ENCODE peak calls at places on chromosomes 11 and 22, in seven cellular contexts. One of them, this sample, is unnamed. For H3K9me3, the result is how much of the 10 kb centered on the place peaks cover.

GRCh38 chr11:116782728-116783127 is 5.1 kb downstream of the ZPR1 start:
- DNase-seq in ovary: no peak
- DNase-seq in CD4-positive, CD25-positive, alpha-beta regulatory T cell: no peak
- DNase-seq in iPS DF 6.9: no peak
- DNase-seq in transverse colon: no peak
- DNase-seq in adrenal gland: no peak
- DNase-seq in thyroid gland: no peak
- DNase-seq in this sample: no peak

GRCh38 chr11:67441082-67441683 is 2.1 kb downstream of the CORO1B start:
- DNase-seq in thyroid gland: no peak
- DNase-seq in ovary: peak
- DNase-seq in iPS DF 6.9: no peak
- DNase-seq in adrenal gland: no peak
- DNase-seq in transverse colon: no peak
- DNase-seq in CD4-positive, CD25-positive, alpha-beta regulatory T cell: peak
- DNase-seq in this sample: no peak

GRCh38 chr22:23077627-23078461 is 7.5 kb downstream of the GNAZ start:
- DNase-seq in adrenal gland: peak
- DNase-seq in iPS DF 6.9: no peak
- DNase-seq in ovary: no peak
- DNase-seq in transverse colon: no peak
- DNase-seq in CD4-positive, CD25-positive, alpha-beta regulatory T cell: no peak
- DNase-seq in thyroid gland: no peak
- DNase-seq in this sample: no peak

GRCh38 chr11:62875698-62876483 is 4.8 kb upstream of the SLC3A2 start:
- DNase-seq in thyroid gland: no peak
- DNase-seq in transverse colon: no peak
- DNase-seq in iPS DF 6.9: no peak
- DNase-seq in ovary: no peak
- DNase-seq in adrenal gland: no peak
- DNase-seq in CD4-positive, CD25-positive, alpha-beta regulatory T cell: no peak
- DNase-seq in this sample: no peak

GRCh38 chr22:20086101-20086599 is 6.1 kb downstream of the DGCR8 start:
- DNase-seq in thyroid gland: no peak
- DNase-seq in adrenal gland: no peak
- DNase-seq in ovary: no peak
- DNase-seq in transverse colon: no peak
- DNase-seq in iPS DF 6.9: no peak
- DNase-seq in CD4-positive, CD25-positive, alpha-beta regulatory T cell: no peak
- DNase-seq in this sample: no peak

GRCh38 chr11:44777537-44778199 is 50.9 kb downstream of the TSPAN18 start:
- DNase-seq in adrenal gland: peak
- DNase-seq in transverse colon: no peak
- DNase-seq in ovary: no peak
- DNase-seq in thyroid gland: no peak
- DNase-seq in CD4-positive, CD25-positive, alpha-beta regulatory T cell: no peak
- DNase-seq in iPS DF 6.9: no peak
- DNase-seq in this sample: peak

GRCh38 chr11:116980136-116980793 is 118.0 kb downstream of the SIK3 start:
- DNase-seq in transverse colon: no peak
- DNase-seq in adrenal gland: no peak
- DNase-seq in ovary: no peak
- DNase-seq in CD4-positive, CD25-positive, alpha-beta regulatory T cell: no peak
- DNase-seq in iPS DF 6.9: no peak
- DNase-seq in thyroid gland: no peak
- DNase-seq in this sample: no peak

GRCh38 chr22:31250740-31251330 is 38.7 kb downstream of the LIMK2 start:
- DNase-seq in CD4-positive, CD25-positive, alpha-beta regulatory T cell: no peak
- DNase-seq in iPS DF 6.9: no peak
- DNase-seq in thyroid gland: no peak
- DNase-seq in ovary: no peak
- DNase-seq in transverse colon: no peak
- DNase-seq in adrenal gland: no peak
- DNase-seq in this sample: no peak

GRCh38 chr22:31148953-31149627 is 8.8 kb upstream of the PLA2G3 start:
- DNase-seq in ovary: peak
- DNase-seq in iPS DF 6.9: peak
- DNase-seq in CD4-positive, CD25-positive, alpha-beta regulatory T cell: peak
- DNase-seq in adrenal gland: peak
- DNase-seq in transverse colon: peak
- DNase-seq in thyroid gland: peak
- DNase-seq in this sample: no peak

GRCh38 chr11:117820071-117820470 is 4.5 kb downstream of the FXYD2 start:
- DNase-seq in CD4-positive, CD25-positive, alpha-beta regulatory T cell: no peak
- DNase-seq in adrenal gland: no peak
- DNase-seq in thyroid gland: peak
- DNase-seq in transverse colon: peak
- DNase-seq in iPS DF 6.9: no peak
- DNase-seq in ovary: no peak
- DNase-seq in this sample: no peak

GRCh38 chr11:42647993-42648392 is 663.8 kb upstream of the API5 start:
- DNase-seq in CD4-positive, CD25-positive, alpha-beta regulatory T cell: no peak
- DNase-seq in transverse colon: no peak
- DNase-seq in thyroid gland: no peak
- DNase-seq in adrenal gland: no peak
- DNase-seq in iPS DF 6.9: no peak
- DNase-seq in ovary: no peak
- DNase-seq in this sample: no peak

GRCh38 chr11:110991621-110992355 is 253.7 kb upstream of the POU2AF2 start:
- DNase-seq in transverse colon: no peak
- DNase-seq in iPS DF 6.9: no peak
- DNase-seq in adrenal gland: no peak
- DNase-seq in thyroid gland: peak
- DNase-seq in ovary: no peak
- DNase-seq in CD4-positive, CD25-positive, alpha-beta regulatory T cell: no peak
- DNase-seq in this sample: no peak

GRCh38 chr11:111494040-111494439 is 18.1 kb downstream of the BTG4 start:
- DNase-seq in ovary: no peak
- DNase-seq in thyroid gland: no peak
- DNase-seq in transverse colon: no peak
- DNase-seq in adrenal gland: no peak
- DNase-seq in CD4-positive, CD25-positive, alpha-beta regulatory T cell: no peak
- DNase-seq in iPS DF 6.9: no peak
- DNase-seq in this sample: no peak

GRCh38 chr11:65700377-65700776 is 11.7 kb upstream of the KAT5 start:
- DNase-seq in thyroid gland: no peak
- DNase-seq in iPS DF 6.9: no peak
- DNase-seq in adrenal gland: no peak
- DNase-seq in ovary: no peak
- DNase-seq in CD4-positive, CD25-positive, alpha-beta regulatory T cell: no peak
- DNase-seq in transverse colon: no peak
- DNase-seq in this sample: no peak

GRCh38 chr22:49929553-49929979 is 11.1 kb downstream of the CRELD2 start:
- DNase-seq in CD4-positive, CD25-positive, alpha-beta regulatory T cell: peak
- DNase-seq in ovary: peak
- DNase-seq in transverse colon: peak
- DNase-seq in thyroid gland: peak
- DNase-seq in adrenal gland: no peak
- DNase-seq in iPS DF 6.9: no peak
- DNase-seq in this sample: no peak

GRCh38 chr11:75954039-75954438 is 139.0 kb downstream of the UVRAG start:
- DNase-seq in ovary: no peak
- DNase-seq in adrenal gland: no peak
- DNase-seq in transverse colon: no peak
- DNase-seq in CD4-positive, CD25-positive, alpha-beta regulatory T cell: no peak
- DNase-seq in thyroid gland: no peak
- DNase-seq in iPS DF 6.9: no peak
- DNase-seq in this sample: no peak

GRCh38 chr11:102836290-102836875 is 7.0 kb downstream of the MMP3 start:
- DNase-seq in iPS DF 6.9: no peak
- DNase-seq in transverse colon: no peak
- DNase-seq in thyroid gland: no peak
- DNase-seq in ovary: no peak
- DNase-seq in adrenal gland: no peak
- DNase-seq in CD4-positive, CD25-positive, alpha-beta regulatory T cell: no peak
- DNase-seq in this sample: no peak

GRCh38 chr11:74929431-74930363 is 19.2 kb downstream of the XRRA1 start:
- DNase-seq in ovary: peak
- DNase-seq in thyroid gland: peak
- DNase-seq in transverse colon: peak
- DNase-seq in adrenal gland: peak
- DNase-seq in iPS DF 6.9: peak
- DNase-seq in CD4-positive, CD25-positive, alpha-beta regulatory T cell: peak
- DNase-seq in this sample: peak

GRCh38 chr11:105230586-105230985 is 91.0 kb upstream of the CARD18 start:
- DNase-seq in transverse colon: no peak
- DNase-seq in ovary: no peak
- DNase-seq in thyroid gland: no peak
- DNase-seq in CD4-positive, CD25-positive, alpha-beta regulatory T cell: no peak
- DNase-seq in adrenal gland: no peak
- DNase-seq in iPS DF 6.9: no peak
- DNase-seq in this sample: no peak

GRCh38 chr22:41539146-41540005 is 4.9 kb downstream of the POLR3H start:
- DNase-seq in CD4-positive, CD25-positive, alpha-beta regulatory T cell: no peak
- DNase-seq in adrenal gland: no peak
- DNase-seq in ovary: no peak
- DNase-seq in iPS DF 6.9: no peak
- DNase-seq in thyroid gland: no peak
- DNase-seq in transverse colon: no peak
- DNase-seq in this sample: no peak

GRCh38 chr11:109808569-109808968 is 284.6 kb upstream of the ZC3H12C start:
- DNase-seq in thyroid gland: no peak
- DNase-seq in ovary: no peak
- DNase-seq in iPS DF 6.9: no peak
- DNase-seq in adrenal gland: no peak
- DNase-seq in transverse colon: no peak
- DNase-seq in CD4-positive, CD25-positive, alpha-beta regulatory T cell: no peak
- DNase-seq in this sample: no peak

DNA sequence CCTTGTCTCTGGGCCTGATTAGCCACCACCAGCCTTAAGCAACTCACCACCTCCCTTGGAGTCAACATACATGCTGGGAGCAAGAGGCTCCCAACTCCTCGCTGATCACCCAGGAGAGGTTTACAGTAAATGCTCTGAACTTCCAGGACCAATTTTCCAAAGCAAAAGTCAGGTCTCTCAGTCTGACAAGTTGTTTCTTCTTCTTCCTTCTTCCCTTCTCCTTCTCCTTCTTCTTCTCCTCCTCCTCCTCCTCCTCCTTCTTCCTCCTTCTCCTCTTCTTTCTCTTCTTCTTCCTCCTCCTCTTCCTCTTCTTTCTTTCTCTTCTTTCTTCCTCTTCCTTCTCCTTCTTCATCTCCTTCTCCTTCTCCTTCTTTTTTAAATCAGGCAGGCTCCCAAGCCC is 148.2 kb downstream of the NECTIN1 start:
- DNase-seq in adrenal gland: no peak
- DNase-seq in ovary: no peak
- DNase-seq in transverse colon: no peak
- DNase-seq in CD4-positive, CD25-positive, alpha-beta regulatory T cell: no peak
- DNase-seq in thyroid gland: no peak
- DNase-seq in iPS DF 6.9: no peak
- DNase-seq in this sample: no peak
- H3K9me3 ChIP-seq in adrenal gland: under half
- H3K9me3 ChIP-seq in ovary: under half
- H3K9me3 ChIP-seq in transverse colon: under half
- H3K9me3 ChIP-seq in CD4-positive, CD25-positive, alpha-beta regulatory T cell: under half
- H3K9me3 ChIP-seq in thyroid gland: under half
- H3K9me3 ChIP-seq in iPS DF 6.9: under half
- H3K9me3 ChIP-seq in this sample: under half

DNA sequence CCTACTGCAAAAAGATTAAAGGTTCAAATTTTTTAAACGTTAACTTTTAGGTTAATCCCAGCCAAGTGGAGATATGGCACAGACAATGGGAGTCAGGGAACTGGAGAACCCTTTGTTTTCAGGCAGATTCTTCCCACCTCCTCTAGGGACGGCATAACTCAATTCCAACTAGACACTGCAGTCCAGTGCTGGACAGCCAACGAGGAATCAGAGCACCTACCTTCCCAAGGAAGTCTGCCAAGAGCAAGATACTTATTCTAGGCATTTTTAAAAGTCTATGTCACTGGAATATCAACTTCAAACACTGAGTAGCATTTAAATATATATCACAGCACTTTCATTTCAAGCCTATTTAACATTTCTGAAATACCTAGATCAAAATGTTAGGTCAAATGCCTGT is 7.3 kb downstream of the CADM1 start:
- DNase-seq in thyroid gland: no peak
- DNase-seq in ovary: no peak
- DNase-seq in transverse colon: no peak
- DNase-seq in iPS DF 6.9: no peak
- DNase-seq in CD4-positive, CD25-positive, alpha-beta regulatory T cell: no peak
- DNase-seq in adrenal gland: no peak
- DNase-seq in this sample: no peak
- H3K27ac ChIP-seq in thyroid gland: no peak
- H3K27ac ChIP-seq in ovary: no peak
- H3K27ac ChIP-seq in transverse colon: no peak
- H3K27ac ChIP-seq in iPS DF 6.9: no peak
- H3K27ac ChIP-seq in CD4-positive, CD25-positive, alpha-beta regulatory T cell: no peak
- H3K27ac ChIP-seq in adrenal gland: no peak
- H3K27ac ChIP-seq in this sample: no peak

GRCh38 chr11:128130052-128130451 is 457.3 kb downstream of the ETS1 start:
- DNase-seq in CD4-positive, CD25-positive, alpha-beta regulatory T cell: no peak
- DNase-seq in ovary: no peak
- DNase-seq in transverse colon: no peak
- DNase-seq in adrenal gland: no peak
- DNase-seq in iPS DF 6.9: no peak
- DNase-seq in thyroid gland: no peak
- DNase-seq in this sample: no peak

GRCh38 chr11:128125723-128126122 is 461.6 kb downstream of the ETS1 start:
- DNase-seq in ovary: no peak
- DNase-seq in transverse colon: no peak
- DNase-seq in thyroid gland: no peak
- DNase-seq in iPS DF 6.9: no peak
- DNase-seq in adrenal gland: no peak
- DNase-seq in CD4-positive, CD25-positive, alpha-beta regulatory T cell: no peak
- DNase-seq in this sample: no peak
- H3K9me3 ChIP-seq in ovary: under half
- H3K9me3 ChIP-seq in transverse colon: under half
- H3K9me3 ChIP-seq in thyroid gland: under half
- H3K9me3 ChIP-seq in iPS DF 6.9: under half
- H3K9me3 ChIP-seq in adrenal gland: under half
- H3K9me3 ChIP-seq in CD4-positive, CD25-positive, alpha-beta regulatory T cell: under half
- H3K9me3 ChIP-seq in this sample: under half

DNA sequence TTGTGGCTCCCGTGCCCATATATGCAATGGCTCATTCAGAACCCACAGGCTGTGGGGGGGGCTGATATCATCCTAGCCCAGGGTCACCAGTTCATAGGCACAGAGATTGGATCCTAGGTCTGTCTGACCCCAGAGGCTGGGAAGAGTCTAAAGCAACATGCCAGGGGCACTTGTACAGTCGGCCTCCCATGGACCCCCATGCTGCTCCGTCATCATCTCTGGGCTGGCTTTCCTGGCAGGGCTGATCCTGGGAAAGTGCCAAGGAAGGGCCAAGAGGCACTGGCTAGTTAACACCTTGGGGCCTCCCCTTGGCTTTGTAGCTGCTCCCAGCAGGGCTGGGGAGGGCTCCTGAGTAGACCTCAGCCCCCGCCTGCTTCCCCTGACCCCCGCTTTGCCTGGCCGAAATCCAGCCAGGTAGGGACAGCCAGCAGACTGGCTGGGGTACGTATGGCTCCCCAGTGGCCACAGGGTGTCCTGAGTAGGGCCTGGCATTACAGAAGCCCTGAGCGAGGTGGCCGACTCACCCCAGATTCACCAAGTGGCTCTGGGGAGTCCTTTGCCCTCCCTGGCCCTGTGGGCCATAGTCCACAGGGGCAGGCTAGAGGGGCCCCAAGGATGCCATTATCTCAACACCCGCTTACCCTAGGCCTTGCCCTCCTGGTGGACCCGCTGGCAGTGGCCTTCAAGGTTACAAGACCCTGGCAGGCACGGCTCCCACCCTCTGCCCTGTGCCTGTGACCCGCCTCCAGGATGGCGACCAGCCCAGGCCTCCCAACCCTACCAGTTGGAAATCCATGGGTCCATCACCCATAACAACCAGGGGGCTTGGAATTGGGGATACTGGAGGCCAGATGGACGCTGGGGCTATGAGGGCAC is 22.5 kb downstream of the FADS3 start:
- DNase-seq in CD4-positive, CD25-positive, alpha-beta regulatory T cell: no peak
- DNase-seq in adrenal gland: no peak
- DNase-seq in thyroid gland: no peak
- DNase-seq in iPS DF 6.9: no peak
- DNase-seq in ovary: no peak
- DNase-seq in transverse colon: no peak
- DNase-seq in this sample: no peak
- H3K27ac ChIP-seq in CD4-positive, CD25-positive, alpha-beta regulatory T cell: no peak
- H3K27ac ChIP-seq in adrenal gland: peak
- H3K27ac ChIP-seq in thyroid gland: no peak
- H3K27ac ChIP-seq in iPS DF 6.9: no peak
- H3K27ac ChIP-seq in ovary: no peak
- H3K27ac ChIP-seq in transverse colon: no peak
- H3K27ac ChIP-seq in this sample: no peak